ENCODE peak calls at places on chromosomes 12 and 14, in eight cellular contexts. One of them, this sample, is unnamed.

GRCh38 chr12:46299846-46300245 is 31.0 kb upstream of the SLC38A1 start:
- DNase-seq in HL-60: no peak
- DNase-seq in fibroblast of lung: no peak
- DNase-seq in HCT116: no peak
- DNase-seq in transverse colon: no peak
- DNase-seq in mammary epithelial cell: no peak
- DNase-seq in body of pancreas: no peak
- DNase-seq in lung: no peak
- DNase-seq in this sample: no peak

GRCh38 chr14:92481811-92482559 is 31.6 kb upstream of the RIN3 start:
- DNase-seq in lung: peak
- DNase-seq in fibroblast of lung: no peak
- DNase-seq in HL-60: no peak
- DNase-seq in HCT116: no peak
- DNase-seq in mammary epithelial cell: no peak
- DNase-seq in transverse colon: peak
- DNase-seq in body of pancreas: no peak
- DNase-seq in this sample: no peak

GRCh38 chr14:71985538-71986234 is 53.5 kb downstream of the RGS6 start:
- DNase-seq in fibroblast of lung: peak
- DNase-seq in HL-60: no peak
- DNase-seq in lung: no peak
- DNase-seq in body of pancreas: no peak
- DNase-seq in HCT116: no peak
- DNase-seq in transverse colon: no peak
- DNase-seq in mammary epithelial cell: no peak
- DNase-seq in this sample: no peak

GRCh38 chr14:22545842-22546721 is 42.9 kb downstream of the DAD1 start:
- DNase-seq in fibroblast of lung: peak
- DNase-seq in HL-60: no peak
- DNase-seq in body of pancreas: no peak
- DNase-seq in transverse colon: no peak
- DNase-seq in lung: no peak
- DNase-seq in HCT116: no peak
- DNase-seq in mammary epithelial cell: no peak
- DNase-seq in this sample: no peak

GRCh38 chr12:56020437-56021189 is at the start of gene IKZF4:
- DNase-seq in mammary epithelial cell: no peak
- DNase-seq in lung: no peak
- DNase-seq in HCT116: no peak
- DNase-seq in body of pancreas: no peak
- DNase-seq in HL-60: peak
- DNase-seq in fibroblast of lung: peak
- DNase-seq in transverse colon: no peak
- DNase-seq in this sample: no peak

GRCh38 chr14:25349269-25349668 is 299.3 kb upstream of the STXBP6 start:
- DNase-seq in transverse colon: no peak
- DNase-seq in mammary epithelial cell: no peak
- DNase-seq in fibroblast of lung: no peak
- DNase-seq in HL-60: no peak
- DNase-seq in lung: no peak
- DNase-seq in HCT116: no peak
- DNase-seq in body of pancreas: no peak
- DNase-seq in this sample: no peak

GRCh38 chr14:22555573-22556011 is 33.4 kb downstream of the DAD1 start:
- DNase-seq in mammary epithelial cell: peak
- DNase-seq in lung: no peak
- DNase-seq in body of pancreas: no peak
- DNase-seq in transverse colon: no peak
- DNase-seq in HCT116: no peak
- DNase-seq in fibroblast of lung: peak
- DNase-seq in HL-60: peak
- DNase-seq in this sample: no peak

GRCh38 chr14:22981090-22982012 is 1.0 kb downstream of the AJUBA start:
- DNase-seq in transverse colon: no peak
- DNase-seq in HCT116: no peak
- DNase-seq in lung: no peak
- DNase-seq in mammary epithelial cell: peak
- DNase-seq in fibroblast of lung: peak
- DNase-seq in HL-60: no peak
- DNase-seq in body of pancreas: peak
- DNase-seq in this sample: no peak

GRCh38 chr12:67525500-67525884 is 123.1 kb upstream of the DYRK2 start:
- DNase-seq in transverse colon: no peak
- DNase-seq in HL-60: peak
- DNase-seq in HCT116: no peak
- DNase-seq in fibroblast of lung: no peak
- DNase-seq in lung: no peak
- DNase-seq in body of pancreas: no peak
- DNase-seq in mammary epithelial cell: no peak
- DNase-seq in this sample: no peak

GRCh38 chr14:80664576-80664975 is 277.0 kb downstream of the CEP128 start:
- DNase-seq in transverse colon: no peak
- DNase-seq in fibroblast of lung: peak
- DNase-seq in mammary epithelial cell: no peak
- DNase-seq in HCT116: no peak
- DNase-seq in lung: no peak
- DNase-seq in HL-60: no peak
- DNase-seq in body of pancreas: no peak
- DNase-seq in this sample: no peak

GRCh38 chr12:80681786-80682185 is 25.6 kb upstream of the MYF6 start:
- DNase-seq in mammary epithelial cell: no peak
- DNase-seq in HCT116: no peak
- DNase-seq in HL-60: no peak
- DNase-seq in lung: no peak
- DNase-seq in transverse colon: no peak
- DNase-seq in body of pancreas: no peak
- DNase-seq in fibroblast of lung: no peak
- DNase-seq in this sample: no peak

GRCh38 chr12:80679346-80680131 is 27.9 kb upstream of the MYF6 start:
- DNase-seq in body of pancreas: no peak
- DNase-seq in mammary epithelial cell: no peak
- DNase-seq in HCT116: no peak
- DNase-seq in HL-60: no peak
- DNase-seq in fibroblast of lung: no peak
- DNase-seq in transverse colon: no peak
- DNase-seq in lung: no peak
- DNase-seq in this sample: no peak

GRCh38 chr12:80681287-80681686 is 26.1 kb upstream of the MYF6 start:
- DNase-seq in HL-60: no peak
- DNase-seq in body of pancreas: no peak
- DNase-seq in transverse colon: no peak
- DNase-seq in HCT116: no peak
- DNase-seq in fibroblast of lung: no peak
- DNase-seq in lung: no peak
- DNase-seq in mammary epithelial cell: no peak
- DNase-seq in this sample: no peak

DNA sequence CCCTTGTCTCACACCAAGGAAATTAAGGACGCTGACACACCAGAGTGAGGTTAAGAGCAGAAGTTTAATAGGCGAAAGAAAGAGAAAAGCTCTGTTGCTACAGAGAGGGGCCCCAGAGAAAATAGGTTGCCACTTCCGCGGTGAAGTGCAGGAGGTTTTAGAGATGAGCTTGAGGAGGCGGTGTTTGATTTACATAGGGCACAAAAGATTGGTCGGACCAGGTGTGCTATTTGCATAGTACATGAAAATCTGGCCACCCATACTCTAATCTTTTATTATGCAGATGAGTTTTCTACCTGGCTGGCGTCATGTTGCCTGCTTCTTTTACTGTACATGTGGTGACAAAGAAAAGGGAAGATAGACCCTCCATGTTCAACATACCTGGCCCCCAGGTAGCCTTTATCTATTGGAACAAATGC is 23.3 kb upstream of the MYF6 start:
- DNase-seq in HCT116: no peak
- DNase-seq in body of pancreas: no peak
- DNase-seq in mammary epithelial cell: no peak
- DNase-seq in transverse colon: no peak
- DNase-seq in lung: no peak
- DNase-seq in HL-60: no peak
- DNase-seq in fibroblast of lung: no peak
- DNase-seq in this sample: no peak
- H3K27ac ChIP-seq in HCT116: no peak
- H3K27ac ChIP-seq in body of pancreas: no peak
- H3K27ac ChIP-seq in mammary epithelial cell: no peak
- H3K27ac ChIP-seq in transverse colon: no peak
- H3K27ac ChIP-seq in lung: no peak
- H3K27ac ChIP-seq in HL-60: no peak
- H3K27ac ChIP-seq in fibroblast of lung: no peak
- H3K27ac ChIP-seq in this sample: no peak

DNA sequence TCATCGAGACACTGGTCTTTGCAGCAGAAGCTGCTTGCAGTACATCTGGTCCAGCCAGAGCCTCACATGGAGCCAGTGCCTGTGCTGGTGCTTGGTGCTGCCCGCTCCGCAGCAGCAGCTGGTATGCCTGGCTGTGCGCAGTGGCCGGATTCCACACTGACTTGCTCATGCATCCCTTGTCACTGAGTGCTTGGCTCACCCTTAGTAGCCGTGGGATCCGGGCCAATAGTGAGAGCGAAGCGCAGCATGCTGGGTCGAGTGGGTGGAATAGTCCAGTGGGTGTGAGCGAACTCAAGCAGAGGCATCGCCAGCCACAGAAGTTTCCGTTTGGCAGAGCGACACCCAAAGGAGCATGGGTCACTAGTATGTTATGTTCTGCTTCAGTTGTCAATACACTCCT is 10.1 kb upstream of the FBXO33 start:
- DNase-seq in body of pancreas: no peak
- DNase-seq in fibroblast of lung: peak
- DNase-seq in mammary epithelial cell: no peak
- DNase-seq in transverse colon: no peak
- DNase-seq in HCT116: no peak
- DNase-seq in HL-60: no peak
- DNase-seq in lung: no peak
- DNase-seq in this sample: peak
- TF ChIP-seq CTCF in body of pancreas: no peak
- TF ChIP-seq CTCF in fibroblast of lung: no peak
- TF ChIP-seq CTCF in mammary epithelial cell: no peak
- TF ChIP-seq CTCF in transverse colon: no peak
- TF ChIP-seq CTCF in HCT116: no peak
- TF ChIP-seq CTCF in HL-60: no peak
- TF ChIP-seq CTCF in lung: no peak
- TF ChIP-seq CTCF in this sample: no peak

GRCh38 chr12:57727758-57728395 is 10.7 kb downstream of the AGAP2 start:
- DNase-seq in HL-60: no peak
- DNase-seq in transverse colon: no peak
- DNase-seq in lung: no peak
- DNase-seq in body of pancreas: no peak
- DNase-seq in HCT116: no peak
- DNase-seq in mammary epithelial cell: no peak
- DNase-seq in fibroblast of lung: no peak
- DNase-seq in this sample: no peak

GRCh38 chr12:57724936-57725740 is 13.4 kb downstream of the AGAP2 start:
- DNase-seq in fibroblast of lung: no peak
- DNase-seq in mammary epithelial cell: no peak
- DNase-seq in HL-60: no peak
- DNase-seq in transverse colon: no peak
- DNase-seq in HCT116: no peak
- DNase-seq in body of pancreas: no peak
- DNase-seq in lung: no peak
- DNase-seq in this sample: peak

GRCh38 chr12:57725851-57726150 is 12.7 kb downstream of the AGAP2 start:
- DNase-seq in mammary epithelial cell: no peak
- DNase-seq in body of pancreas: no peak
- DNase-seq in HCT116: no peak
- DNase-seq in HL-60: no peak
- DNase-seq in transverse colon: no peak
- DNase-seq in fibroblast of lung: no peak
- DNase-seq in lung: no peak
- DNase-seq in this sample: no peak

GRCh38 chr12:57726884-57727757 is 11.4 kb downstream of the AGAP2 start:
- DNase-seq in HL-60: no peak
- DNase-seq in fibroblast of lung: peak
- DNase-seq in lung: no peak
- DNase-seq in body of pancreas: peak
- DNase-seq in mammary epithelial cell: no peak
- DNase-seq in transverse colon: peak
- DNase-seq in HCT116: no peak
- DNase-seq in this sample: peak

DNA sequence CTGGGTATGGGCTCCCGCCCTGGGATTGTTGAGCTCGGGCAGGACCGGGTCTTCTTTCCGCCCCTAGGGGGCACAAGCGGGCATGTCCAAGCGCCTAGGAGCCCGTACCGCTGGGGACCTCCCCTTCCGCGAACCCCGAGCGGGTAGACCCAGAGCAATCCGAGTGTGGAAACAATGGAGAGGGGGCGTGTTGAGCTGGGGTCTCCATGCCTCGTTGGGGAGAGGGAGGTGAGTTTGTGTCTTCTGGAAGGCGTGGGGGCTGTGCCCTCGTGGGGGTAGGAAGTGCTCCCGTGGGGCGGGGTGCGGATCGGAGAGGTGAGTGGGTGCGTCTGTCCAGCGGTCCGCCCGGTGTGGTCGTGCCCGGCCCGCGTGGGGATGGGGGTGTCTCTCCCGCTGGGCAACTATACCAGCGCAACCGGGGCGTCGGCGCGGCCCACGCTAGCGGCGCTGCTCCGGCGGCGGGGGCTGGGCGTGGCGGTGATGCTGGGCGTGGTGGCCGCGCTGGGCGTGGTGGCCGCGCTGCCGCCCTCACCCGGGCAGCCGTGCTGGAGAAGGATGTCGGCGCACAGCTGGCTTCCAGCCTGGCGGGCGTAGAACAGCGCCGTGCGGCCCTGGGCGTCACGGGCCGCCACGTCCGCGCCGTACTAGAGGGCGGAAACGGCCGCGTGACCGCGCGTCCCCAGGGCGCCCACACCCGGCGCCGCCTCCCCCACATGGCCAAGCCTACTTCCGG is 12.2 kb downstream of the AGAP2 start:
- DNase-seq in HCT116: peak
- DNase-seq in lung: peak
- DNase-seq in HL-60: no peak
- DNase-seq in transverse colon: peak
- DNase-seq in mammary epithelial cell: peak
- DNase-seq in fibroblast of lung: peak
- DNase-seq in body of pancreas: peak
- DNase-seq in this sample: no peak
- H3K4me3 ChIP-seq in HCT116: peak
- H3K4me3 ChIP-seq in lung: peak
- H3K4me3 ChIP-seq in HL-60: no peak
- H3K4me3 ChIP-seq in transverse colon: peak
- H3K4me3 ChIP-seq in mammary epithelial cell: peak
- H3K4me3 ChIP-seq in fibroblast of lung: peak
- H3K4me3 ChIP-seq in body of pancreas: peak
- H3K4me3 ChIP-seq in this sample: peak

DNA sequence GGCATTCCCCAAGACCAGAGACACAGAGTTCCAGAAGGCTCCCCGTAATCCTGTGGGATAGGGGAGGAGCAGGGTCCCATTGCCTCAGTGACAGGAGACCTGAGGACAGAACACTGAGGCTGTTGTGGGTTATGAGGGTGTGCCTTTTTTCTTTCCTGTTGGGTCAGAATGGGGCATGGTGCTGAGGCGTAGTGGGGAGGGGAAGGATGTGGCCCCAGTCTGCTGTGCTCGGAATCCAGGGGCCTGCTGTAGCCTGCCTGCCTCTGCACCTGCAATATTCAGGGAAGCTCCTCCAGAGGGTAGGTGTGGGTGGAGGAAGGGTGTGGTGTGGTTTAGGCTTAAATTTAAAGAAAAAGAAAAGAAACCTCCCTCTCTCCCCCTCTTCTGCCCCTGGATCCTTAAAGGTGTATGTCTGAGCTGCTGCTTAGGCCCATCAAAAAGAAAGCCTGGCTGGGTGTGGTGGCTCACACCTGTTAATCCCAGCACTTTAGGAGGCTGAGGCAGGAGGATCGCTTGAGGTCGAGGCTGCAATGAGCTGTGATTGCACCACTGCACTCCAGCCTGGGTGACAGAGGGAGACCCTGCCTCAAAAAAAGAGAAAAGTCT is 18.7 kb downstream of the PLEKHG3 start:
- DNase-seq in HL-60: no peak
- DNase-seq in lung: no peak
- DNase-seq in HCT116: no peak
- DNase-seq in mammary epithelial cell: peak
- DNase-seq in transverse colon: no peak
- DNase-seq in body of pancreas: no peak
- DNase-seq in fibroblast of lung: no peak
- DNase-seq in this sample: peak
- H3K27ac ChIP-seq in HL-60: no peak
- H3K27ac ChIP-seq in lung: no peak
- H3K27ac ChIP-seq in HCT116: no peak
- H3K27ac ChIP-seq in mammary epithelial cell: peak
- H3K27ac ChIP-seq in transverse colon: peak
- H3K27ac ChIP-seq in body of pancreas: peak
- H3K27ac ChIP-seq in fibroblast of lung: no peak
- H3K27ac ChIP-seq in this sample: peak